ENCODE peak calls at places on chromosomes 11 and 22, in seven cellular contexts. I, P, A, Z, X, Q and B are unnamed samples.

GRCh38 chr11:2700415-2701211 is 819 bp upstream of the KCNQ1OT1 start:
- DNase-seq in Q (peak; percentile 83), Z (peak; percentile 77), P (peak; percentile 72), I (peak; percentile 75), X (peak; percentile 26), A (peak; percentile 42), B (no peak)

GRCh38 chr11:30392221-30392784 is 69.4 kb downstream of the ARL14EP start:
- DNase-seq in I (no peak), A (no peak), Q (no peak), X (no peak), P (no peak), Z (no peak), B (peak; percentile 0)

GRCh38 chr11:28903716-28904115 is 795.5 kb downstream of the METTL15 start:
- DNase-seq in A (no peak), P (no peak), X (no peak), Z (no peak), Q (no peak), I (no peak), B (no peak)

GRCh38 chr11:69573751-69574382 is 67.1 kb upstream of the CCND1 start:
- DNase-seq in A (no peak), Q (no peak), I (no peak), Z (no peak), P (no peak), X (peak; percentile 55), B (no peak)

GRCh38 chr11:36372101-36372767 is 76.1 kb downstream of the PRR5L start:
- DNase-seq in A (no peak), X (peak; percentile 90), Q (no peak), P (no peak), Z (no peak), I (no peak), B (peak; percentile 73)

GRCh38 chr11:120432056-120433018 is 79.2 kb upstream of the GRIK4 start:
- DNase-seq in A (peak; percentile 95), Z (no peak), Q (no peak), P (no peak), X (peak; percentile 99), I (no peak), B (peak; percentile 99)

GRCh38 chr22:22657712-22658111 is 13.3 kb downstream of the GGTLC2 start:
- DNase-seq in X (no peak), I (no peak), Z (peak; percentile 36), P (no peak), A (no peak), Q (no peak), B (no peak)

GRCh38 chr11:7154881-7155344 is 66.1 kb downstream of the RBMXL2 start:
- DNase-seq in I (no peak), X (no peak), Q (no peak), A (peak; percentile 3), P (no peak), Z (no peak), B (no peak)

GRCh38 chr11:132959663-132960062 is 572.6 kb downstream of the OPCML start:
- DNase-seq in A (no peak), P (no peak), I (no peak), X (peak; percentile 6), Z (no peak), Q (no peak), B (no peak)

GRCh38 chr11:45657496-45658260 is 7.7 kb downstream of the CHST1 start:
- DNase-seq in Q (no peak), Z (no peak), A (no peak), X (no peak), P (no peak), I (no peak), B (no peak)

GRCh38 chr11:108498046-108498815 is at the start of gene POGLUT3:
- DNase-seq in I (peak; percentile 73), Q (peak; percentile 68), P (peak; percentile 83), Z (peak; percentile 89), X (peak; percentile 41), A (peak; percentile 48), B (peak; percentile 23)

GRCh38 chr11:43399983-43400630 is 41.4 kb downstream of the TTC17 start:
- DNase-seq in Z (no peak), I (no peak), P (no peak), Q (no peak), A (no peak), X (no peak), B (peak; percentile 4)

GRCh38 chr22:37735054-37735453 is 38.2 kb downstream of the TRIOBP start:
- DNase-seq in X (no peak), Q (peak; percentile 63), Z (no peak), I (peak; percentile 57), A (peak; percentile 63), P (no peak), B (no peak)

GRCh38 chr11:1395773-1396374 is 6.1 kb downstream of the BRSK2 start:
- DNase-seq in X (no peak), Z (no peak), A (no peak), Q (no peak), I (peak; percentile 8), P (no peak), B (no peak)

GRCh38 chr11:74057251-74058151 is 48.6 kb upstream of the UCP3 start:
- DNase-seq in I (no peak), P (no peak), A (peak; percentile 15), Z (no peak), X (peak; percentile 31), Q (no peak), B (peak; percentile 13)

GRCh38 chr22:17974703-17975372 is 49.5 kb downstream of the MICAL3 start:
- DNase-seq in Z (no peak), I (no peak), X (no peak), A (no peak), P (peak; percentile 63), Q (no peak), B (no peak)

GRCh38 chr22:46356496-46357185 is 21.1 kb downstream of the TRMU start:
- DNase-seq in A (no peak), Z (no peak), X (no peak), Q (no peak), I (no peak), P (no peak), B (no peak)

GRCh38 chr11:24406389-24406788 is 90.5 kb upstream of the LUZP2 start:
- DNase-seq in A (no peak), Q (no peak), P (no peak), X (no peak), Z (no peak), I (no peak), B (no peak)

GRCh38 chr11:76719686-76720085 is 49.1 kb upstream of the LRRC32 start:
- DNase-seq in P (no peak), Q (no peak), X (no peak), A (no peak), I (no peak), Z (no peak), B (no peak)

GRCh38 chr11:23364076-23364475 is 503.8 kb upstream of the CCDC179 start:
- DNase-seq in Q (no peak), P (no peak), I (no peak), X (no peak), Z (no peak), A (no peak), B (no peak)

GRCh38 chr11:123628936-123629683 is 25.3 kb downstream of the SCN3B start:
- DNase-seq in A (peak; percentile 67), Q (no peak), I (peak; percentile 81), Z (no peak), P (no peak), X (peak; percentile 31), B (peak; percentile 74)

GRCh38 chr11:85903406-85903805 is 48.2 kb downstream of the CCDC83 start:
- DNase-seq in I (no peak), X (no peak), Q (no peak), Z (no peak), A (no peak), P (no peak), B (no peak)